ENCODE peak calls at places on chromosome 2, in eight cellular contexts. O is cardiac fibroblast, Z is H9, R is endothelial cell, C is BE2C, D is DND-41, N is pancreas, L is stomach. U is an unnamed sample.

GRCh38 chr2:135617501-135618015 is 86.3 kb downstream of the R3HDM1 start:
- DNase-seq in Z (no peak), N (no peak), C (no peak), R (no peak), D (no peak), O (no peak), L (no peak), U (no peak)

GRCh38 chr2:46315103-46315890 is 18.1 kb downstream of the EPAS1 start:
- DNase-seq in R (peak; percentile 18), O (peak; percentile 98), Z (no peak), C (peak; percentile 58), D (no peak), N (peak; percentile 99), L (peak; percentile 91), U (no peak)

GRCh38 chr2:62586981-62587380 is 81.0 kb upstream of the TMEM17 start:
- DNase-seq in O (peak; percentile 21), C (no peak), L (no peak), Z (no peak), R (no peak), N (no peak), D (no peak), U (no peak)

GRCh38 chr2:5132281-5132680 is 559.9 kb upstream of the SOX11 start:
- DNase-seq in D (no peak), L (no peak), O (no peak), Z (no peak), N (no peak), R (no peak), C (no peak), U (no peak)

GRCh38 chr2:160596431-160596830 is 102.8 kb upstream of the RBMS1 start:
- DNase-seq in Z (no peak), N (no peak), O (no peak), L (no peak), C (no peak), R (no peak), D (no peak), U (no peak)

GRCh38 chr2:232890896-232891601 is 21.0 kb downstream of the SNORC start:
- DNase-seq in Z (peak; percentile 86), L (peak; percentile 24), R (no peak), O (peak; percentile 23), C (peak; percentile 48), N (peak; percentile 77), D (no peak), U (no peak)

GRCh38 chr2:146665801-146666200 is 1179.0 kb upstream of the ACVR2A start:
- DNase-seq in Z (no peak), R (no peak), C (no peak), L (no peak), D (no peak), O (no peak), N (no peak), U (no peak)

GRCh38 chr2:141260895-141261294 is 869.9 kb downstream of the LRP1B start:
- DNase-seq in Z (no peak), C (no peak), L (no peak), N (no peak), R (no peak), D (no peak), O (no peak), U (no peak)

GRCh38 chr2:237296756-237297155 is 117.2 kb downstream of the COL6A3 start:
- DNase-seq in O (peak; percentile 73), L (no peak), C (no peak), N (no peak), D (no peak), R (no peak), Z (no peak), U (no peak)

GRCh38 chr2:103423100-103423499 is 661.3 kb downstream of the TMEM182 start:
- DNase-seq in C (no peak), L (no peak), Z (no peak), R (no peak), D (no peak), N (no peak), O (no peak), U (no peak)

GRCh38 chr2:215439980-215440512 is 4.2 kb upstream of the FN1 start:
- DNase-seq in L (no peak), C (no peak), D (no peak), R (no peak), N (no peak), Z (no peak), O (no peak), U (no peak)

GRCh38 chr2:218286570-218287459 is 5.5 kb downstream of the TMBIM1 start:
- DNase-seq in Z (peak; percentile 93), R (peak; percentile 69), N (peak; percentile 91), D (peak; percentile 71), O (peak; percentile 98), L (peak; percentile 93), C (peak; percentile 58), U (peak; percentile 78)

GRCh38 chr2:33212151-33212550 is 264.3 kb upstream of the RASGRP3 start:
- DNase-seq in R (no peak), C (no peak), D (no peak), O (peak; percentile 94), N (no peak), L (no peak), Z (no peak), U (no peak)

GRCh38 chr2:238954841-238955521 is 107.1 kb downstream of the TWIST2 start:
- DNase-seq in C (no peak), L (no peak), D (no peak), O (no peak), N (no peak), Z (peak; percentile 56), R (no peak), U (no peak)

GRCh38 chr2:182117203-182117602 is 131.6 kb downstream of the PPP1R1C start:
- DNase-seq in O (no peak), Z (no peak), L (no peak), C (no peak), D (no peak), R (no peak), N (no peak), U (no peak)

GRCh38 chr2:170218931-170219330 is 41.0 kb downstream of the MYO3B start:
- DNase-seq in R (no peak), L (no peak), O (no peak), D (no peak), C (no peak), Z (no peak), N (no peak), U (no peak)

GRCh38 chr2:105398522-105399206 is at the start of gene FHL2:
- DNase-seq in D (peak; percentile 60), C (peak; percentile 79), Z (peak; percentile 84), R (peak; percentile 84), L (peak; percentile 73), N (peak; percentile 47), O (peak; percentile 88), U (no peak)

GRCh38 chr2:19720306-19720705 is 181.5 kb downstream of the TTC32 start:
- DNase-seq in C (no peak), O (no peak), Z (no peak), N (no peak), L (no peak), R (no peak), D (no peak), U (no peak)

GRCh38 chr2:202643012-202643858 is 8.5 kb downstream of the FAM117B start:
- DNase-seq in R (no peak), N (no peak), D (peak; percentile 43), O (no peak), L (no peak), C (no peak), Z (no peak), U (peak; percentile 41)

GRCh38 chr2:50335852-50336251 is 696.1 kb downstream of the NRXN1 start:
- DNase-seq in Z (no peak), O (no peak), N (no peak), R (no peak), D (no peak), C (no peak), L (no peak), U (no peak)

GRCh38 chr2:197434541-197435513 is at the start of gene SF3B1:
- DNase-seq in D (peak; percentile 99), N (peak; percentile 98), C (peak; percentile 98), L (peak; percentile 98), O (peak; percentile 98), Z (peak; percentile 97), R (peak; percentile 99), U (peak; percentile 99)
- TF ChIP-seq CTCF in D (no peak), N (no peak), C (no peak), L (peak; percentile 17), O (no peak), Z (no peak), R (no peak), U (no peak)

DNA sequence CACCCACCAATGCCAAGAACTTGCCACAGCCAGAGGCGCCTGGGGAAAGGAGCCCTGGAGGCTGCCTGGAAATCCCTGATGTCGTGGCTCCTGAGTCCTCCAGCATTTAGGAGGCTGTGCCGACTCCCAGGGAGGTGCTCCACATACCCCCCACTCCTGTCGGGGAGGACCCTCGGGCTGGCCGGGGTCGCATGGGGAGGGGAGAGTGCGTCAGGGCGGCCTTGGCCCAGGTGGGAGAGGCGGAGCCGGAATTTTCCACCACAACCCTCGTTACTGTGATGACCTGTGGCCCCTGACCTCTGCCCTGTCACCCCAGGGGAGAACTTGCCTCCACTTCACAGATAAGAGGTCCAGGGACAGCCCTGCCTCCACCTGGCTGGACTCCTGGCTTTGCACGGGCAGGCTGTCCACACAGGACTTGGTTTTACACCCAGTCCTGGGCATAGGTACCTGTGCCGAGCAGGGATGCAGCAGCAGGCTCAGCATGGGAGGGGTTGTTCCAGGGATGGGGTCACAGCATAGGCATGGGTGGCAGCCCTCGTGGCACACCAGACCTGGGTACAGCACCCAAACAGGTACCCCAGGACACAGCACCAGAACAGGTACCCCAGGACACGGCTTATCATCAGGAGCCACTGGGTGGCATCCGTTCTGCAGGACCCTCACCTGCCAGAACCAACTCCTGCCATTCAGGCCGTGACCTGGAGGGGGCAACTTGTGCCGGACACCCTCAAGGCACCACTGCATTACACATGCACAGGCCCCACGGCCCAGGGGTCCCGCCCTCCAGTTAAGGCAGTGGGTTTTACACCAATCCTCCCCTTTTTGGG is 12.3 kb upstream of the AGXT start:
- DNase-seq in D (no peak), N (no peak), Z (peak; percentile 78), O (no peak), R (no peak), C (peak; percentile 20), L (no peak), U (peak; percentile 33)
- TF ChIP-seq CTCF in D (peak; percentile 16), N (no peak), Z (peak; percentile 72), O (peak; percentile 32), R (no peak), C (peak; percentile 24), L (no peak), U (peak; percentile 60)

DNA sequence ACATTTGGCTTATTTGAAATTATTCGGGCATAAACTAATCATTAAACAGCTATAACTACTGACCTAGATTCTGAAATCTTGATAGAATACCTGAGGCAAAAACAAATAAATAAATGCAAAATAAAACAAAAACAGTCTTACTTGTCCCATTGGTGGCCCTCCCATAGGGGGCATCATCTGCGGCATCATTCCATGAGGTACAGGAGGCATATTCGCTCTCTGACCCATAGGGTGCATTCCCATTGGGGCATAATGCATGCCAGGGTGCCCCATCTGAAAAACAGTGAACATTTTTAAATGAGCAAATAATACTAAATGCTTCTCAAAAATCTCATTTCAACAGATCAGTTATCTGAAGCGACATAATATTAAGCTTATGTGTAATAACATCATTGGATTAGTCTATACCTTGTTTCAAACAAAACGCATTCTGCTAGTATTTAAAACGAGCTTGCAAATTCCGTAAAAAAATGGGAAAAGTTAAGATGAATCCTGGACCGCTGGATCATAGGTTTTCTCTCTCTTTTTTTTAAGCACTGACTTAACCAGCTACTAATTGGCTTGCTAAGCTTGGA is 1.3 kb downstream of the PRPF40A start:
- DNase-seq in R (peak; percentile 58), O (peak; percentile 20), N (no peak), Z (peak; percentile 57), L (no peak), D (peak; percentile 26), C (peak; percentile 56), U (peak; percentile 66)
- TF ChIP-seq CTCF in R (peak; percentile 83), O (peak; percentile 66), N (no peak), Z (peak; percentile 89), L (no peak), D (peak; percentile 49), C (peak; percentile 68), U (peak; percentile 87)

GRCh38 chr2:70190413-70191243 is at the start of gene C2orf42:
- DNase-seq in L (peak; percentile 96), O (peak; percentile 99), R (peak; percentile 87), C (peak; percentile 88), Z (peak; percentile 97), D (peak; percentile 97), N (peak; percentile 92), U (peak; percentile 99)
- TF ChIP-seq CTCF in L (no peak), O (peak; percentile 16), R (no peak), C (no peak), Z (peak; percentile 34), D (peak; percentile 55), N (no peak), U (no peak)

U was measured in OCI-LY7.